ENCODE peak calls at places on chromosomes 3 and 15, in nine cellular contexts. One of them, this sample, is unnamed.

GRCh38 chr3:99549918-99550603 is 88.3 kb upstream of the COL8A1 start:
- DNase-seq in Kasumi-1: no peak
- DNase-seq in stromal cell of bone marrow: peak; percentile 56
- DNase-seq in upper lobe of left lung: no peak
- DNase-seq in stomach: no peak
- DNase-seq in kidney tubule cell: no peak
- DNase-seq in PC-3: no peak
- DNase-seq in posterior vena cava: no peak
- DNase-seq in AG04449: no peak
- DNase-seq in this sample: no peak

GRCh38 chr15:77712438-77712837 is 79.7 kb upstream of the LINGO1 start:
- DNase-seq in kidney tubule cell: no peak
- DNase-seq in PC-3: no peak
- DNase-seq in AG04449: no peak
- DNase-seq in upper lobe of left lung: no peak
- DNase-seq in stromal cell of bone marrow: no peak
- DNase-seq in stomach: no peak
- DNase-seq in Kasumi-1: no peak
- DNase-seq in posterior vena cava: no peak
- DNase-seq in this sample: no peak

GRCh38 chr15:52960283-52960682 is 170.1 kb upstream of the ONECUT1 start:
- DNase-seq in stromal cell of bone marrow: no peak
- DNase-seq in Kasumi-1: no peak
- DNase-seq in PC-3: peak; percentile 8
- DNase-seq in stomach: no peak
- DNase-seq in upper lobe of left lung: no peak
- DNase-seq in posterior vena cava: no peak
- DNase-seq in AG04449: no peak
- DNase-seq in kidney tubule cell: no peak
- DNase-seq in this sample: no peak

GRCh38 chr15:88069561-88069960 is 187.0 kb downstream of the NTRK3 start:
- DNase-seq in kidney tubule cell: no peak
- DNase-seq in PC-3: no peak
- DNase-seq in Kasumi-1: no peak
- DNase-seq in stomach: no peak
- DNase-seq in stromal cell of bone marrow: no peak
- DNase-seq in posterior vena cava: no peak
- DNase-seq in AG04449: no peak
- DNase-seq in upper lobe of left lung: no peak
- DNase-seq in this sample: no peak

GRCh38 chr3:58230876-58231552 is 6.6 kb upstream of the ABHD6 start:
- DNase-seq in stomach: no peak
- DNase-seq in kidney tubule cell: no peak
- DNase-seq in AG04449: no peak
- DNase-seq in PC-3: no peak
- DNase-seq in upper lobe of left lung: no peak
- DNase-seq in Kasumi-1: no peak
- DNase-seq in posterior vena cava: no peak
- DNase-seq in stromal cell of bone marrow: no peak
- DNase-seq in this sample: no peak

GRCh38 chr3:36992806-36993325 is at the start of gene EPM2AIP1:
- DNase-seq in kidney tubule cell: no peak
- DNase-seq in Kasumi-1: no peak
- DNase-seq in AG04449: no peak
- DNase-seq in stomach: no peak
- DNase-seq in upper lobe of left lung: peak; percentile 99
- DNase-seq in PC-3: no peak
- DNase-seq in posterior vena cava: peak; percentile 99
- DNase-seq in stromal cell of bone marrow: no peak
- DNase-seq in this sample: no peak

GRCh38 chr3:152436707-152437615 is 168.2 kb downstream of the MBNL1 start:
- DNase-seq in Kasumi-1: peak; percentile 73
- DNase-seq in kidney tubule cell: no peak
- DNase-seq in upper lobe of left lung: no peak
- DNase-seq in stromal cell of bone marrow: no peak
- DNase-seq in PC-3: no peak
- DNase-seq in stomach: no peak
- DNase-seq in posterior vena cava: no peak
- DNase-seq in AG04449: no peak
- DNase-seq in this sample: no peak

GRCh38 chr15:50190166-50190570 is 8.2 kb downstream of the SLC27A2 start:
- DNase-seq in posterior vena cava: no peak
- DNase-seq in AG04449: no peak
- DNase-seq in stomach: no peak
- DNase-seq in kidney tubule cell: peak; percentile 81
- DNase-seq in PC-3: no peak
- DNase-seq in Kasumi-1: no peak
- DNase-seq in stromal cell of bone marrow: no peak
- DNase-seq in upper lobe of left lung: no peak
- DNase-seq in this sample: no peak

GRCh38 chr3:122458992-122459391 is 43.1 kb upstream of the WDR5B start:
- DNase-seq in kidney tubule cell: peak; percentile 43
- DNase-seq in stomach: no peak
- DNase-seq in posterior vena cava: no peak
- DNase-seq in stromal cell of bone marrow: peak; percentile 45
- DNase-seq in AG04449: peak; percentile 12
- DNase-seq in upper lobe of left lung: no peak
- DNase-seq in PC-3: peak; percentile 75
- DNase-seq in Kasumi-1: peak; percentile 76
- DNase-seq in this sample: no peak

GRCh38 chr15:99446565-99447496 is 119.0 kb upstream of the MEF2A start:
- DNase-seq in stromal cell of bone marrow: no peak
- DNase-seq in Kasumi-1: no peak
- DNase-seq in upper lobe of left lung: no peak
- DNase-seq in PC-3: no peak
- DNase-seq in kidney tubule cell: no peak
- DNase-seq in AG04449: no peak
- DNase-seq in posterior vena cava: peak; percentile 61
- DNase-seq in stomach: peak; percentile 23
- DNase-seq in this sample: no peak